ENCODE peak calls at places on chromosome 6, in five cellular contexts. T is tibial nerve, Y is PC-9, F is uterus, I is prostate gland. C is an unnamed sample.

GRCh38 chr6:150767585-150768164 is 97.8 kb upstream of the MTHFD1L start:
- DNase-seq in I (no peak), Y (no peak), T (no peak), F (no peak), C (no peak)

GRCh38 chr6:144899161-144899560 is 614.0 kb downstream of the UTRN start:
- DNase-seq in F (no peak), T (no peak), I (no peak), Y (no peak), C (no peak)

GRCh38 chr6:53718597-53719460 is 53.3 kb upstream of the KLHL31 start:
- DNase-seq in I (peak; percentile 71), F (peak; percentile 54), Y (peak; percentile 70), T (no peak), C (peak; percentile 60)

GRCh38 chr6:117615981-117616961 is 14.0 kb upstream of the GOPC start:
- DNase-seq in F (no peak), T (no peak), Y (peak; percentile 46), I (no peak), C (no peak)

GRCh38 chr6:148624025-148624424 is 122.8 kb upstream of the UST start:
- DNase-seq in I (no peak), F (no peak), Y (no peak), T (no peak), C (peak; percentile 21)

GRCh38 chr6:154861825-154862224 is 128.6 kb downstream of the SCAF8 start:
- DNase-seq in Y (no peak), T (no peak), F (no peak), I (no peak), C (no peak)

GRCh38 chr6:63446405-63446804 is 125.9 kb upstream of the LOC128125822 start:
- DNase-seq in F (no peak), I (no peak), T (no peak), Y (no peak), C (no peak)

GRCh38 chr6:113858067-113858604 is 991 bp downstream of the MARCKS start:
- DNase-seq in F (peak; percentile 54), T (peak; percentile 47), I (peak; percentile 63), Y (peak; percentile 55), C (peak; percentile 56)

GRCh38 chr6:155174576-155175174 is 89.1 kb upstream of the CLDN20 start:
- DNase-seq in Y (peak; percentile 81), F (peak; percentile 50), I (peak; percentile 70), T (no peak), C (peak; percentile 71)

GRCh38 chr6:167760979-167761793 is 65.5 kb upstream of the AFDN start:
- DNase-seq in F (peak; percentile 48), I (peak; percentile 37), T (peak; percentile 70), Y (no peak), C (no peak)

GRCh38 chr6:121817141-121817540 is 381.7 kb downstream of the GJA1 start:
- DNase-seq in F (no peak), Y (no peak), T (no peak), I (no peak), C (no peak)

GRCh38 chr6:158528826-158529225 is 31.1 kb upstream of the TMEM181 start:
- DNase-seq in F (no peak), T (no peak), I (no peak), Y (no peak), C (no peak)

GRCh38 chr6:74048387-74048786 is 352.4 kb downstream of the CD109 start:
- DNase-seq in I (no peak), F (no peak), T (no peak), Y (no peak), C (no peak)

GRCh38 chr6:128410584-128410983 is 109.8 kb downstream of the PTPRK start:
- DNase-seq in T (no peak), Y (no peak), I (no peak), F (no peak), C (peak; percentile 52)

GRCh38 chr6:4637691-4638433 is 138.3 kb upstream of the CDYL start:
- DNase-seq in F (no peak), T (no peak), Y (no peak), I (no peak), C (no peak)

GRCh38 chr6:169171951-169172350 is 81.7 kb downstream of the THBS2 start:
- DNase-seq in F (no peak), T (no peak), I (no peak), Y (no peak), C (no peak)

GRCh38 chr6:7671076-7671475 is 54.8 kb upstream of the BMP6 start:
- DNase-seq in T (no peak), F (no peak), Y (peak; percentile 45), I (no peak), C (no peak)

GRCh38 chr6:100088009-100088408 is 94.0 kb upstream of the MCHR2 start:
- DNase-seq in Y (no peak), T (no peak), I (no peak), F (no peak), C (no peak)

GRCh38 chr6:78436335-78436734 is 431.0 kb upstream of the IRAK1BP1 start:
- DNase-seq in Y (no peak), F (no peak), T (no peak), I (no peak), C (no peak)

GRCh38 chr6:24911983-24912382 is 23.8 kb downstream of the RIPOR2 start:
- DNase-seq in Y (no peak), T (no peak), F (no peak), I (no peak), C (no peak)

GRCh38 chr6:36364669-36365479 is 22.6 kb downstream of the ETV7 start:
- DNase-seq in F (no peak), Y (no peak), T (no peak), I (no peak), C (no peak)

GRCh38 chr6:89826029-89826528 is 3.6 kb upstream of the CASP8AP2 start:
- DNase-seq in I (no peak), T (no peak), F (no peak), Y (no peak), C (no peak)

GRCh38 chr6:117483004-117483644 is 650 bp downstream of the DCBLD1 start:
- DNase-seq in Y (peak; percentile 62), T (no peak), F (peak; percentile 26), I (peak; percentile 33), C (peak; percentile 68)

GRCh38 chr6:1612386-1612893 is 2.7 kb downstream of the FOXC1 start:
- DNase-seq in I (no peak), T (no peak), F (no peak), Y (no peak), C (no peak)

GRCh38 chr6:40611416-40611815 is 24.3 kb upstream of the LRFN2 start:
- DNase-seq in Y (no peak), T (no peak), I (no peak), F (no peak), C (no peak)

GRCh38 chr6:149094934-149095341 is 222.6 kb upstream of the TAB2 start:
- DNase-seq in I (no peak), Y (no peak), F (no peak), T (no peak), C (no peak)

GRCh38 chr6:8279094-8279805 is 156.1 kb downstream of the SLC35B3 start:
- DNase-seq in F (no peak), Y (no peak), I (no peak), T (no peak), C (no peak)

GRCh38 chr6:42224222-42225042 is 6.8 kb upstream of the MRPS10 start:
- DNase-seq in I (no peak), F (no peak), Y (peak; percentile 97), T (no peak), C (no peak)

GRCh38 chr6:107305391-107305790 is 154.0 kb downstream of the PDSS2 start:
- DNase-seq in I (no peak), Y (no peak), F (no peak), T (no peak), C (no peak)

GRCh38 chr6:11296449-11297375 is 64.2 kb upstream of the NEDD9 start:
- DNase-seq in F (no peak), I (no peak), T (no peak), Y (no peak), C (peak; percentile 72)

GRCh38 chr6:40743690-40744446 is 156.7 kb upstream of the LRFN2 start:
- DNase-seq in I (no peak), Y (no peak), F (no peak), T (no peak), C (no peak)

GRCh38 chr6:138272543-138273305 is 54.4 kb upstream of the PBOV1 start:
- DNase-seq in I (no peak), Y (no peak), T (no peak), F (no peak), C (no peak)
- H3K4me3 ChIP-seq in I (no peak overlapping the region), Y (no peak overlapping the region), T (no peak overlapping the region), F (no peak overlapping the region), C (no peak overlapping the region)

GRCh38 chr6:110322151-110323003 is 35.8 kb downstream of the METTL24 start:
- DNase-seq in Y (no peak), T (no peak), F (no peak), I (no peak), C (no peak)

GRCh38 chr6:110326609-110327008 is 31.5 kb downstream of the METTL24 start:
- DNase-seq in F (no peak), T (no peak), I (no peak), Y (no peak), C (peak; percentile 36)

GRCh38 chr6:110328231-110328630 is 29.9 kb downstream of the METTL24 start:
- DNase-seq in I (no peak), T (no peak), F (no peak), Y (no peak), C (no peak)

GRCh38 chr6:110323004-110323657 is 35.0 kb downstream of the METTL24 start:
- DNase-seq in Y (no peak), I (no peak), T (no peak), F (no peak), C (no peak)

DNA sequence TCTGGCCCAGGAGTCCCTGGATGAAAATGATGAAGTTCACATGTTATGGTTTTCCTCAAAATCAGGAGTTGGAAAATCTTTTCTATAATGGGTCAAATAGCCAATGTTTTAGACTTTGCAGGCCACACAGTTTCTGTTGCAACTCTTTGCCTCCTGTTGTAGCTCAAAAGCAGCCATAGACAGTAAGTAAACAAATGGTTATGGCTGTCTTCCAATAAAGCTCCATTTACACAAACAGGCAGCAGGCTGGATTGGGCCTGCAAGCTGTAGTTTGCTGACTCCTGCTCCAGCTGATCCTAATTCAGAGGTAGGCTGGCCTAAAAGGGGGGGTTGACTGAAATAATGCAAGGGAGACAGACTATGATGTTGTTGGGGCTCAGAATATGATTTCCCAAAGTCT is 33.0 kb downstream of the METTL24 start:
- DNase-seq in F (peak; percentile 42), T (no peak), I (peak; percentile 24), Y (no peak), C (peak; percentile 34)
- H3K4me1 ChIP-seq in F (peaks cover 23% of the 10 kb centered on the region), T (peaks cover 42% of the 10 kb centered on the region), I (no peaks in the 10 kb centered on the region), Y (no peaks in the 10 kb centered on the region), C (peaks cover 4% of the 10 kb centered on the region)

DNA sequence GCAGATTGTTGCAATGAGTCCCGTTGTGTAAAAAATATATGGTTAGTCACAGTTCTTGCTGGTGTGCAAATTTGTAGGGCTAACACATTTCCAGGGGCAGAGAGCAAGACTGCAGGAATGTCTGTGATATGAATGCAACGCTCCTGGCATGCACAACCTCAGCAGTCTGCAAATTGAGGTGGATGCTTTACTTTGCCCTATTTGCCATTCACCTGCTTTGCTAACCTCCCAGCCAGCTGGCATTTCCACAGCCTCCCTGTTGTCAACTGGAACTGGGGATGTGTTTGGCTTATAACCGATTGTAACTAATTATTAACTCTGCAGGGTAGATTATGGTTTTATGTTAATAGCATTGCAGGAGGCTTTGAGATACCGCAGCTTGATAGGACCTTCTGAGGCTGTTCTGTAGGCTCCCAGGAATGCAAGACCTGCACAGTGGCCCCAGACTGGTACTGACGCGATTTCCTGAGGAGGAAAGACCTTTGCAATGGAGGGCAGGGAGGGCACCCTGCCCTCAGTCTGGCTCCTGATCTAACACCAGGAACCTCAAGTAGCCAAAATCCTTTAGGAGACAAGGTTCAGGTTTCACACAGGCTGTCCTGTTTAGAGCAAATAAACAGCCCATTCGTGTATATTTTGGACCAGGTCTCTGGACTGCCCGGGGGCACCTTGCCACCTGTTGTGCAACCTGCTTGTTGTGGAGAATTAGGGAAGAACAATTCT is 53.4 kb downstream of the EDN1 start:
- DNase-seq in T (no peak), I (peak; percentile 24), Y (peak; percentile 97), F (no peak), C (peak; percentile 66)
- H3K27ac ChIP-seq in T (no peak overlapping the region), I (no peak overlapping the region), Y (peak overlapping the region; percentile 35), F (no peak overlapping the region), C (peak overlapping the region; percentile 49)

GRCh38 chr6:156885562-156885961 is 108.4 kb downstream of the ARID1B start:
- DNase-seq in I (no peak), F (no peak), Y (no peak), T (no peak), C (no peak)
- H3K4me3 ChIP-seq in I (no peak overlapping the region), F (no peak overlapping the region), Y (no peak overlapping the region), T (no peak overlapping the region), C (no peak overlapping the region)

C was measured in colonic mucosa.